ENCODE peak calls at places on chromosomes 13 and 19, in nine cellular contexts. One of them, this sample, is unnamed.

GRCh38 chr13:56189439-56189838 is 951.3 kb upstream of the PRR20A start:
- DNase-seq in right cardiac atrium: no peak
- DNase-seq in AG04449: no peak
- DNase-seq in endodermal cell: peak
- DNase-seq in body of pancreas: no peak
- DNase-seq in fibroblast of mammary gland: no peak
- DNase-seq in HFF-Myc: no peak
- DNase-seq in esophagus squamous epithelium: no peak
- DNase-seq in colonic mucosa: no peak
- DNase-seq in this sample: no peak

GRCh38 chr13:27665761-27666160 is 44.1 kb downstream of the POLR1D start:
- DNase-seq in body of pancreas: no peak
- DNase-seq in esophagus squamous epithelium: no peak
- DNase-seq in fibroblast of mammary gland: no peak
- DNase-seq in endodermal cell: no peak
- DNase-seq in colonic mucosa: no peak
- DNase-seq in right cardiac atrium: peak
- DNase-seq in AG04449: no peak
- DNase-seq in HFF-Myc: no peak
- DNase-seq in this sample: no peak

GRCh38 chr19:50461066-50461875 is 15.0 kb upstream of the EMC10 start:
- DNase-seq in HFF-Myc: peak
- DNase-seq in fibroblast of mammary gland: peak
- DNase-seq in esophagus squamous epithelium: no peak
- DNase-seq in right cardiac atrium: peak
- DNase-seq in endodermal cell: peak
- DNase-seq in colonic mucosa: peak
- DNase-seq in AG04449: no peak
- DNase-seq in body of pancreas: peak
- DNase-seq in this sample: peak

GRCh38 chr13:72504026-72504925 is 223.2 kb downstream of the MZT1 start:
- DNase-seq in right cardiac atrium: no peak
- DNase-seq in endodermal cell: no peak
- DNase-seq in fibroblast of mammary gland: no peak
- DNase-seq in colonic mucosa: no peak
- DNase-seq in AG04449: peak
- DNase-seq in esophagus squamous epithelium: no peak
- DNase-seq in body of pancreas: no peak
- DNase-seq in HFF-Myc: no peak
- DNase-seq in this sample: no peak

GRCh38 chr13:69092615-69093322 is 1014.9 kb upstream of the ATXN8OS start:
- DNase-seq in AG04449: no peak
- DNase-seq in colonic mucosa: no peak
- DNase-seq in body of pancreas: no peak
- DNase-seq in fibroblast of mammary gland: no peak
- DNase-seq in right cardiac atrium: peak
- DNase-seq in endodermal cell: peak
- DNase-seq in HFF-Myc: no peak
- DNase-seq in esophagus squamous epithelium: no peak
- DNase-seq in this sample: no peak

GRCh38 chr19:23787106-23787505 is 28.4 kb upstream of the ZNF681 start:
- DNase-seq in colonic mucosa: peak
- DNase-seq in HFF-Myc: no peak
- DNase-seq in endodermal cell: no peak
- DNase-seq in fibroblast of mammary gland: peak
- DNase-seq in right cardiac atrium: no peak
- DNase-seq in AG04449: no peak
- DNase-seq in body of pancreas: no peak
- DNase-seq in esophagus squamous epithelium: no peak
- DNase-seq in this sample: no peak

GRCh38 chr13:65063753-65064152 is 2166.4 kb downstream of the PCDH9 start:
- DNase-seq in esophagus squamous epithelium: no peak
- DNase-seq in right cardiac atrium: no peak
- DNase-seq in body of pancreas: no peak
- DNase-seq in AG04449: peak
- DNase-seq in endodermal cell: no peak
- DNase-seq in fibroblast of mammary gland: no peak
- DNase-seq in HFF-Myc: peak
- DNase-seq in colonic mucosa: no peak
- DNase-seq in this sample: peak

GRCh38 chr13:76812206-76812882 is 73.9 kb downstream of the KCTD12 start:
- DNase-seq in colonic mucosa: no peak
- DNase-seq in esophagus squamous epithelium: no peak
- DNase-seq in HFF-Myc: peak
- DNase-seq in endodermal cell: no peak
- DNase-seq in body of pancreas: peak
- DNase-seq in AG04449: no peak
- DNase-seq in fibroblast of mammary gland: peak
- DNase-seq in right cardiac atrium: peak
- DNase-seq in this sample: no peak

GRCh38 chr19:48856921-48857320 is 11.5 kb downstream of the PLEKHA4 start:
- DNase-seq in endodermal cell: no peak
- DNase-seq in body of pancreas: no peak
- DNase-seq in colonic mucosa: no peak
- DNase-seq in HFF-Myc: no peak
- DNase-seq in fibroblast of mammary gland: no peak
- DNase-seq in esophagus squamous epithelium: no peak
- DNase-seq in AG04449: no peak
- DNase-seq in right cardiac atrium: no peak
- DNase-seq in this sample: no peak

GRCh38 chr13:44989941-44990340 is 603 bp downstream of the GPALPP1 start:
- DNase-seq in colonic mucosa: no peak
- DNase-seq in body of pancreas: no peak
- DNase-seq in HFF-Myc: no peak
- DNase-seq in fibroblast of mammary gland: no peak
- DNase-seq in AG04449: no peak
- DNase-seq in esophagus squamous epithelium: no peak
- DNase-seq in endodermal cell: peak
- DNase-seq in right cardiac atrium: no peak
- DNase-seq in this sample: no peak

DNA sequence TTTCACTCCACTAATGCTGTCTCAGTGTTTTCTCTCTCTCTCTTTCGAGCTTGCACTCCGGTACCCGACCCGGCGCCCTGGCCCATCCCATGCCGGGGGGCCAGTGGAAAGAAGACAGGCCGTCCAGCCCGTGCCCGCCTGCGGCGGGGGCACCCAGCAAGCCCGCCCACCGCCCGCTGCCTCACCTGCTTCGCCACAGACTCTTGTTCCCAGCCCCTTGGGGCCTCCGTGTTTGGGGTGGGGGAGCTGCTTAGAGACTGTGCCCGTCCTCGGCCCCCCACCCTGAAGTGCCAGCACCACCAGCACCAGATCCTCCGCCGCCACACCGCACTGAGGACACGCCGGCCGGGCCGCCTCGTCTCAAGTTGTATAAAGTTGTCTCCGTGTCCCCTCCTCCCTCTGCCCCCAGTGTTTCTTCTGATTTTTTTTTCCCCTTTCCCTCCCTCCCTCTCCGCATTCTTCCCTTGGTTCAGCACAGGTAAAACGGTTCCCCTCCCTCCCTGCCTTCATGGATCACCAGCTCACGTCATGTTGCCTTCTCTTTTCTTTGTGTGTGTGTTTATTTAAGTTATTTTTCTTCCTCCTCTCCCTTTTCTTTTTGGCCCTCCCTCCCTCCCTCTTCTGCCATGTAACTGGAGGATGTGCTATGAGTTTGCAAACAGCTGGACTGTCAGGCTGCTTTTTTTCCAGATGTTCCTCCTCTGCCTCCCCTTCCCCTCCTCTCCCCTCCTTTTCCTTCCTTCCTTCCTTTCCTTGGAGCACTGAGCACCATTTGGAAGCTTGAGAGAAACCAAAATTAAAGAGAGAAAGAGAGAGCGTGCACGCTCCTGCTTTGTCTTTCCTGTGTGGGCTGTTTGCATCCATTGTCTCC is 2.1 kb downstream of the LENG9 start:
- DNase-seq in AG04449: no peak
- DNase-seq in esophagus squamous epithelium: no peak
- DNase-seq in HFF-Myc: no peak
- DNase-seq in fibroblast of mammary gland: no peak
- DNase-seq in body of pancreas: no peak
- DNase-seq in right cardiac atrium: peak
- DNase-seq in endodermal cell: peak
- DNase-seq in colonic mucosa: peak
- DNase-seq in this sample: no peak
- H3K4me3 ChIP-seq in AG04449: peak
- H3K4me3 ChIP-seq in esophagus squamous epithelium: no peak
- H3K4me3 ChIP-seq in HFF-Myc: peak
- H3K4me3 ChIP-seq in fibroblast of mammary gland: no peak
- H3K4me3 ChIP-seq in body of pancreas: no peak
- H3K4me3 ChIP-seq in right cardiac atrium: no peak
- H3K4me3 ChIP-seq in endodermal cell: no peak
- H3K4me3 ChIP-seq in colonic mucosa: peak
- H3K4me3 ChIP-seq in this sample: no peak

GRCh38 chr19:53092723-53093122 is 10.5 kb downstream of the ZNF160 start:
- DNase-seq in esophagus squamous epithelium: no peak
- DNase-seq in HFF-Myc: no peak
- DNase-seq in endodermal cell: no peak
- DNase-seq in fibroblast of mammary gland: no peak
- DNase-seq in colonic mucosa: no peak
- DNase-seq in body of pancreas: no peak
- DNase-seq in AG04449: no peak
- DNase-seq in right cardiac atrium: no peak
- DNase-seq in this sample: no peak

GRCh38 chr19:53091413-53091812 is 11.8 kb downstream of the ZNF160 start:
- DNase-seq in AG04449: no peak
- DNase-seq in esophagus squamous epithelium: no peak
- DNase-seq in right cardiac atrium: peak
- DNase-seq in colonic mucosa: no peak
- DNase-seq in HFF-Myc: no peak
- DNase-seq in body of pancreas: no peak
- DNase-seq in endodermal cell: peak
- DNase-seq in fibroblast of mammary gland: no peak
- DNase-seq in this sample: no peak

GRCh38 chr19:53091855-53092254 is 11.4 kb downstream of the ZNF160 start:
- DNase-seq in fibroblast of mammary gland: no peak
- DNase-seq in body of pancreas: no peak
- DNase-seq in endodermal cell: no peak
- DNase-seq in right cardiac atrium: no peak
- DNase-seq in HFF-Myc: no peak
- DNase-seq in AG04449: no peak
- DNase-seq in colonic mucosa: no peak
- DNase-seq in esophagus squamous epithelium: no peak
- DNase-seq in this sample: no peak

DNA sequence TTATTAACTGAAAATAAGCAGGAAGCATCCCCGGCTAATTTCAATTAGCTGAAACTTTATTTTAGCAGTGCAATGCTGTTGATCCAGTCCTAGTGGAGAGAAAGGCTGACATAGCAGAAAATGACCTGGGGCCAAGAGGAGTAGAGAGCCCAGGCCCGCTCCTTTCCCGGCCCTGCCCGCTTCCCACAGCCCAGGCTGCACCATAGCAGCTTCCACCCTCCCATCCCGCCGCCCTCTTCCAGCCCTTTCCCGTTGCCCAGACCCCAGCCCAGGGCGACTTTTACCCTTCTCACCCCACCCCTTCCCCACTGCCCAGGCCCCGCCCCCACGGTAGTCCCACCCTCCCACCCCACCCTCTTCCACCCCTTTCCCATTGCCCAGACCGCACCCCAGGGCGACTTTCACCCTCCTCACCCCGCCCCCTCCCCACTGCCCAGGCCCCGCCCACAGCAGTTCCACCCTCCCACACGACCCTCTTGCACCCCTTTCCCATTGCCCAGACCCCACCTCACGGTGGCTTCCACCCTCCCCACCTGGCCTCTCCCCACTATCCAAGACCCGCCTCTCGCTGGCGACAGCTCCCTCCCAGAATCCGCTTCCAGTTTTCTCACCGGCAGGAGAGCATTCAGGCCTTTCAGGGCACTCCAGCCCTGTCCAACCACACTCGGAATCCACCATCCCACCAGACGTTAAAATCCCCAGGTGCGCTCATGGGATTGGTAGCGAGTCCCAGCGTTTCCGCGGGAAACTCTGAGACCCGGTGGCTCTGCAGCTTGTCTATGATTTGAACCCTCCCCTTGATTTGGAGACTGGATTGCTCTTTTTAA is 8.3 kb downstream of the ZNF160 start:
- DNase-seq in fibroblast of mammary gland: no peak
- DNase-seq in AG04449: no peak
- DNase-seq in endodermal cell: peak
- DNase-seq in esophagus squamous epithelium: no peak
- DNase-seq in right cardiac atrium: no peak
- DNase-seq in HFF-Myc: no peak
- DNase-seq in body of pancreas: no peak
- DNase-seq in colonic mucosa: no peak
- DNase-seq in this sample: no peak
- H3K4me3 ChIP-seq in fibroblast of mammary gland: no peak
- H3K4me3 ChIP-seq in AG04449: no peak
- H3K4me3 ChIP-seq in endodermal cell: no peak
- H3K4me3 ChIP-seq in esophagus squamous epithelium: no peak
- H3K4me3 ChIP-seq in right cardiac atrium: no peak
- H3K4me3 ChIP-seq in HFF-Myc: no peak
- H3K4me3 ChIP-seq in body of pancreas: no peak
- H3K4me3 ChIP-seq in colonic mucosa: no peak
- H3K4me3 ChIP-seq in this sample: no peak

GRCh38 chr19:2048104-2048958 is 2.7 kb downstream of the MKNK2 start:
- DNase-seq in endodermal cell: no peak
- DNase-seq in body of pancreas: no peak
- DNase-seq in HFF-Myc: no peak
- DNase-seq in AG04449: no peak
- DNase-seq in esophagus squamous epithelium: no peak
- DNase-seq in right cardiac atrium: peak
- DNase-seq in colonic mucosa: peak
- DNase-seq in fibroblast of mammary gland: no peak
- DNase-seq in this sample: no peak
- H3K4me3 ChIP-seq in endodermal cell: no peak
- H3K4me3 ChIP-seq in body of pancreas: no peak
- H3K4me3 ChIP-seq in HFF-Myc: peak
- H3K4me3 ChIP-seq in AG04449: no peak
- H3K4me3 ChIP-seq in esophagus squamous epithelium: peak
- H3K4me3 ChIP-seq in right cardiac atrium: no peak
- H3K4me3 ChIP-seq in colonic mucosa: peak
- H3K4me3 ChIP-seq in fibroblast of mammary gland: no peak
- H3K4me3 ChIP-seq in this sample: peak

DNA sequence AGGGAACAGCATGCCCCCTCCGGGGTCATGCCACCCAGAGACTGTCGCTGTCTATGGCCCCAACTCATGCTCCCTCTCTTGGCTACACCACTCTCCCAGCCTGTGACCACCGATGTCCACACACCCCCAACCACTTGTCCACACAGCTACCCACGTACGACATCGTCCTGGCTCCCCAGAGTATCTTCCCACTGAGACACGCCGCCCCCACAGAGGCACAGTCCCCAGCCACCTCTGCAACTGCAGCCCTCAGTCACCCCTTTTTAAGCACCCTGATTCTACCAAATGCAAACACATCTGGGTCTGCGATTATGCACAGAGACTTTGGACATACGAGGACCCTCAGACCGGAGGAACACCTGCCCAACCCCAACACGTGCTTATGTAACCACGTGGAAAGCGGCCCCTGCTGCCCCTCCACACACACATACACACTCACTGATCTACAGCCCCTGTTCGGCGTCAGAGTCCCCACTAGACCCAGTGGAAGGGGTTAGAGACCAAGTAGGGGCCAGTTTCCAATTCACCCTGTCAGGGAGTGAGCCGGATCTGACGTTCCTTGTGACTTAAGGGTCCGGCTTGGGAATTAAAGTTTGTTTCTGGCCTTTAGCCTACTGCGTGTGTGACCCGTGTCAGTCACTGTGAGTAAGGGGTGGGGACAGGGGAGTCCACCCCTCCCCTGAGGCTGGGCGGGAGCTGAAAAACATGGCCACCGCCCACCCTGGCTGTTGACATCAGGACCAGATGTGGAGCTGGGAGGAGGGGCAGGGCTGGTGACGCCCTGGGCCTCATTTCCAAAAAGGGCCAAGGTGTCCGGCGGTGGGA is 11.9 kb upstream of the AXL start:
- DNase-seq in esophagus squamous epithelium: no peak
- DNase-seq in endodermal cell: no peak
- DNase-seq in HFF-Myc: no peak
- DNase-seq in right cardiac atrium: peak
- DNase-seq in fibroblast of mammary gland: peak
- DNase-seq in colonic mucosa: peak
- DNase-seq in AG04449: no peak
- DNase-seq in body of pancreas: peak
- DNase-seq in this sample: no peak
- H3K4me3 ChIP-seq in esophagus squamous epithelium: no peak
- H3K4me3 ChIP-seq in endodermal cell: no peak
- H3K4me3 ChIP-seq in HFF-Myc: no peak
- H3K4me3 ChIP-seq in right cardiac atrium: no peak
- H3K4me3 ChIP-seq in fibroblast of mammary gland: no peak
- H3K4me3 ChIP-seq in colonic mucosa: no peak
- H3K4me3 ChIP-seq in AG04449: no peak
- H3K4me3 ChIP-seq in body of pancreas: no peak
- H3K4me3 ChIP-seq in this sample: no peak